ENCODE peak calls at places on chromosomes 5 and 9, in ten cellular contexts. K is BE2C, A is fibroblast of lung, P is stomach, Z is suprapubic skin, U is mucosa of descending colon, O is Panc1, B is tibial artery, I is body of pancreas, E is pancreas. L is an unnamed sample. For H3K4me1 and H3K9me3, the result is how much of the 10 kb centered on the place peaks cover.

GRCh38 chr5:133930061-133930823 is 38.2 kb downstream of the C5orf15 start:
- DNase-seq in K (no peak), A (peak), P (no peak), Z (no peak), U (peak), O (no peak), B (peak), I (no peak), E (no peak), L (peak)

GRCh38 chr5:106269252-106269843 is 1401.4 kb downstream of the EFNA5 start:
- DNase-seq in K (no peak), A (peak), P (no peak), Z (no peak), U (no peak), O (no peak), B (no peak), I (no peak), E (no peak), L (no peak)

GRCh38 chr9:127418037-127418471 is 6.1 kb upstream of the ZNF79 start:
- DNase-seq in K (peak), A (no peak), P (no peak), Z (no peak), U (peak), O (no peak), B (no peak), I (peak), E (no peak), L (peak)

GRCh38 chr5:178435321-178436238 is 154.6 kb downstream of the COL23A1 start:
- DNase-seq in K (no peak), A (no peak), P (no peak), Z (no peak), U (no peak), O (no peak), B (no peak), I (no peak), E (no peak), L (no peak)

GRCh38 chr5:126450388-126450787 is 27.2 kb downstream of the GRAMD2B start:
- DNase-seq in K (no peak), A (peak), P (no peak), Z (no peak), U (no peak), O (no peak), B (no peak), I (no peak), E (no peak), L (peak)

GRCh38 chr9:125532412-125532811 is 174.6 kb downstream of the MAPKAP1 start:
- DNase-seq in K (no peak), A (peak), P (no peak), Z (no peak), U (no peak), O (no peak), B (no peak), I (no peak), E (no peak), L (no peak)

GRCh38 chr9:29866556-29866955 is 2293.3 kb upstream of the C9orf72 start:
- DNase-seq in K (no peak), A (no peak), P (no peak), Z (no peak), U (no peak), O (no peak), B (no peak), I (no peak), E (no peak), L (no peak)

GRCh38 chr9:124012368-124013262 is 1.0 kb downstream of the LHX2 start:
- DNase-seq in K (no peak), A (no peak), P (no peak), Z (no peak), U (no peak), O (no peak), B (no peak), I (no peak), E (no peak), L (no peak)

GRCh38 chr9:85212887-85213286 is 528.9 kb downstream of the AGTPBP1 start:
- DNase-seq in K (no peak), A (peak), P (no peak), Z (no peak), U (peak), O (no peak), B (no peak), I (no peak), E (no peak), L (no peak)

GRCh38 chr5:132269635-132270344 is 12.3 kb downstream of the PDLIM4 start:
- DNase-seq in K (no peak), A (no peak), P (no peak), Z (no peak), U (peak), O (no peak), B (no peak), I (no peak), E (peak), L (no peak)

GRCh38 chr5:132277971-132278964 is 15.9 kb upstream of the SLC22A4 start:
- DNase-seq in K (no peak), A (no peak), P (no peak), Z (peak), U (peak), O (no peak), B (no peak), I (no peak), E (no peak), L (no peak)

GRCh38 chr5:163458778-163459405 is 1.0 kb downstream of the NUDCD2 start:
- DNase-seq in K (no peak), A (no peak), P (no peak), Z (no peak), U (no peak), O (no peak), B (no peak), I (no peak), E (no peak), L (peak)

GRCh38 chr5:132012385-132013005 is 1.0 kb upstream of the ACSL6 start:
- DNase-seq in K (no peak), A (peak), P (peak), Z (peak), U (peak), O (no peak), B (peak), I (peak), E (peak), L (no peak)

GRCh38 chr9:112242147-112242804 is 67.2 kb upstream of the SUSD1 start:
- DNase-seq in K (no peak), A (no peak), P (no peak), Z (no peak), U (no peak), O (no peak), B (no peak), I (no peak), E (no peak), L (no peak)

GRCh38 chr9:111926421-111926875 is 29.8 kb downstream of the UGCG start:
- DNase-seq in K (no peak), A (peak), P (no peak), Z (no peak), U (peak), O (no peak), B (peak), I (no peak), E (peak), L (peak)

GRCh38 chr9:114484854-114485443 is 20.3 kb downstream of the WHRN start:
- DNase-seq in K (no peak), A (peak), P (no peak), Z (no peak), U (peak), O (no peak), B (no peak), I (no peak), E (no peak), L (no peak)

GRCh38 chr9:99197987-99198386 is 23.8 kb downstream of the ALG2 start:
- DNase-seq in K (peak), A (no peak), P (no peak), Z (no peak), U (no peak), O (no peak), B (no peak), I (no peak), E (no peak), L (no peak)

GRCh38 chr5:55031492-55031891 is 7.4 kb downstream of the GZMK start:
- DNase-seq in K (no peak), A (peak), P (no peak), Z (no peak), U (no peak), O (no peak), B (no peak), I (no peak), E (no peak), L (no peak)

GRCh38 chr5:179486596-179487051 is 63.7 kb upstream of the RUFY1 start:
- DNase-seq in K (no peak), A (peak), P (no peak), Z (no peak), U (no peak), O (no peak), B (no peak), I (peak), E (no peak), L (no peak)

GRCh38 chr5:121430538-121430937 is 421.1 kb upstream of the FTMT start:
- DNase-seq in K (no peak), A (peak), P (no peak), Z (no peak), U (no peak), O (no peak), B (no peak), I (no peak), E (no peak), L (no peak)

GRCh38 chr5:73863911-73864310 is 237.9 kb downstream of the ARHGEF28 start:
- DNase-seq in K (no peak), A (no peak), P (no peak), Z (no peak), U (no peak), O (no peak), B (no peak), I (no peak), E (no peak), L (no peak)

GRCh38 chr9:130665431-130666392 is 1.3 kb downstream of the PRDM12 start:
- DNase-seq in K (no peak), A (no peak), P (no peak), Z (no peak), U (no peak), O (no peak), B (no peak), I (no peak), E (no peak), L (no peak)

GRCh38 chr9:97386265-97386633 is 25.6 kb upstream of the TDRD7 start:
- DNase-seq in K (no peak), A (no peak), P (no peak), Z (no peak), U (peak), O (no peak), B (no peak), I (no peak), E (no peak), L (no peak)

GRCh38 chr9:95491543-95492330 is 25.0 kb downstream of the PTCH1 start:
- DNase-seq in K (no peak), A (no peak), P (no peak), Z (no peak), U (no peak), O (no peak), B (no peak), I (no peak), E (no peak), L (peak)

GRCh38 chr5:86865396-86865795 is 247.7 kb downstream of the COX7C start:
- DNase-seq in K (no peak), A (peak), P (no peak), Z (no peak), U (no peak), O (no peak), B (no peak), I (no peak), E (no peak), L (no peak)

GRCh38 chr5:32539981-32540380 is 45.4 kb upstream of the SUB1 start:
- DNase-seq in K (no peak), A (no peak), P (no peak), Z (no peak), U (no peak), O (no peak), B (no peak), I (no peak), E (no peak), L (no peak)

GRCh38 chr9:92120138-92120537 is 4.9 kb upstream of the SPTLC1 start:
- DNase-seq in K (no peak), A (no peak), P (no peak), Z (no peak), U (no peak), O (no peak), B (no peak), I (no peak), E (no peak), L (no peak)

GRCh38 chr9:20551835-20552234 is 70.5 kb downstream of the MLLT3 start:
- DNase-seq in K (no peak), A (no peak), P (no peak), Z (no peak), U (peak), O (no peak), B (no peak), I (no peak), E (no peak), L (peak)

GRCh38 chr5:1008451-1009358 is at the start of gene NKD2:
- DNase-seq in K (peak), A (no peak), P (peak), Z (peak), U (no peak), O (no peak), B (peak), I (peak), E (peak), L (no peak)

GRCh38 chr5:88734983-88735382 is 148.0 kb downstream of the MEF2C start:
- DNase-seq in K (no peak), A (no peak), P (no peak), Z (no peak), U (no peak), O (no peak), B (no peak), I (no peak), E (no peak), L (no peak)

GRCh38 chr5:50564079-50564478 is 102.4 kb upstream of the PARP8 start:
- DNase-seq in K (no peak), A (no peak), P (no peak), Z (no peak), U (no peak), O (no peak), B (no peak), I (no peak), E (no peak), L (no peak)

GRCh38 chr9:34986541-34987047 is 3.0 kb upstream of the DNAJB5 start:
- DNase-seq in K (peak), A (peak), P (no peak), Z (no peak), U (peak), O (no peak), B (no peak), I (peak), E (no peak), L (peak)

DNA sequence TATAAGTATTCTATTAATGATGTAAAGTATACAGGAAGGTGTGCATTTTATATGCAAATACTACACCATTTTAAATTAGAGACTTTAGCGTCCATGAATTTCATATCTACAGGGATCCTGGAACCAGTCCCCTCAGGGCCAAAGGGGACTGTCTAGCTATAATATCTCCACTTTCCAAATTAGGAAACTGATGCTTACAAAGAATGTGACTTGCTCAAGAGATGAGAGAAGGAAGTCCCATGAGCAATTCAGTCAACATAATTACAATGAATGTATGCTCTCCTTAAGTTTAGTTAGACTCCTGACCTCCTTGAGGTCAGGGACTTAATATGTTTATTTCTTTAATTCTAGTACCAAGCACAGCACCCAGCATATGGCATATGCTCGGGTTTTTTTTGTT is 23.7 kb downstream of the NIPBL start:
- DNase-seq in K (no peak), A (no peak), P (no peak), Z (no peak), U (no peak), O (no peak), B (no peak), I (no peak), E (no peak), L (no peak)
- H3K4me1 ChIP-seq in K (under half), A (under half), P (half or more), Z (under half), U (under half), O (under half), B (under half), I (under half), E (under half), L (under half)

GRCh38 chr5:141384471-141385267 is 2.1 kb downstream of the PCDHGA7 start:
- DNase-seq in K (no peak), A (no peak), P (no peak), Z (no peak), U (no peak), O (no peak), B (no peak), I (no peak), E (no peak), L (no peak)

GRCh38 chr5:141393267-141393666 is 834 bp downstream of the PCDHGA8 start:
- DNase-seq in K (no peak), A (no peak), P (no peak), Z (no peak), U (no peak), O (no peak), B (no peak), I (no peak), E (no peak), L (no peak)

GRCh38 chr5:141392429-141393198 is at the start of gene PCDHGA8:
- DNase-seq in K (no peak), A (no peak), P (no peak), Z (no peak), U (no peak), O (no peak), B (no peak), I (no peak), E (no peak), L (no peak)

GRCh38 chr5:141389153-141390042 is 1.9 kb downstream of the PCDHGB4 start:
- DNase-seq in K (no peak), A (no peak), P (no peak), Z (no peak), U (no peak), O (no peak), B (no peak), I (no peak), E (no peak), L (no peak)

GRCh38 chr5:141388661-141389060 is 1.2 kb downstream of the PCDHGB4 start:
- DNase-seq in K (no peak), A (no peak), P (no peak), Z (no peak), U (no peak), O (no peak), B (no peak), I (no peak), E (no peak), L (no peak)
- H3K9me3 ChIP-seq in K (under half), A (under half), P (half or more), Z (half or more), U (half or more), O (under half), B (half or more), I (under half), E (under half), L (under half)

GRCh38 chr5:151155777-151156731 is 1.5 kb downstream of the ANXA6 start:
- DNase-seq in K (peak), A (peak), P (no peak), Z (no peak), U (no peak), O (no peak), B (no peak), I (peak), E (no peak), L (peak)

GRCh38 chr5:151159649-151160373 is 2.2 kb upstream of the ANXA6 start:
- DNase-seq in K (no peak), A (no peak), P (no peak), Z (no peak), U (no peak), O (no peak), B (no peak), I (no peak), E (no peak), L (no peak)

GRCh38 chr5:151156732-151157402 is 712 bp downstream of the ANXA6 start:
- DNase-seq in K (no peak), A (peak), P (no peak), Z (no peak), U (peak), O (no peak), B (no peak), I (peak), E (no peak), L (no peak)

GRCh38 chr5:151158287-151158661 is 695 bp upstream of the ANXA6 start:
- DNase-seq in K (no peak), A (peak), P (no peak), Z (no peak), U (no peak), O (no peak), B (no peak), I (peak), E (peak), L (no peak)

DNA sequence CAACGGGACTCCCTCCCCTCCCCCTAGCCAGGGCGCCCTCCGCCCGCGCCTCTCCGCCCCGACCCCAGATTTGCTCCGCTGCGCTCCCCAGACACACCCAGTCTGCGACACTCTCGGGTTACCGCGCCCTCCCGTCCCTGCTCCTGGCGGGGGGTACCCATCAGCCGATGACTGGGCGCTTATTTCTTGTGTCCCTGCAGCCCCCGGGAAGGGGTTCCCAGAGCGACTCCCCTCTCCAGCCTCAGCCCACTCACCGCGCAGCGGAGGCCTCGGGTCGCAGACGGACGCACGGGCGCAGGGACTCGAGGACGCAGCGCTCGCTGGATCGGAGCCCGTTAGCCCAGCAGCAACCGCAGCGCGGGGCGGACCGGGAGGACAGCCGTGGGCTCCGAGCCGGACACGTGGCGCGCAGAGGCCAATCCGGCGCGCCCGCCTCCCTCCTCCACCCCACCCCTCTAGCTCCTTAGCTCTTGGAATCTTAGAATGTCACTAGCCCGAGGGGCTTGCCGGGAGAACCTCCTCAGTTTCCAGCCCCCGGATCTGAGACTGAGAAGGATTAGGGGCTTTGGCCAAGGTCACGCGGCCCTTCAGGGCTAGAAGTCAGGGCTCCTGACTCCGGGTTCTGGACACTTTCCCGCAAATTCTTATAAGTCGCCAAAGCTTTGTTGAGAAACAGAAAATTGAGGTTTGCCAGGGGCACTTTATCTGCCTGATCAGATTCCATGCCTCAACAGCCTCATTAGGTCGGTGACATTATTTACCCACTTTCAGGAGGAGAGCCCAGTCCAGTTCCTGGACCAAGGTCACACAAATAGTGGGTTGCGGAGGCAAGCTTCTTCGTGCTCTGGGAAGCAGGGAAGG is at the start of gene ANXA6:
- DNase-seq in K (peak), A (peak), P (peak), Z (peak), U (peak), O (no peak), B (peak), I (peak), E (peak), L (peak)
- H3K4me1 ChIP-seq in K (under half), A (under half), P (half or more), Z (under half), U (under half), O (under half), B (under half), I (under half), E (under half), L (half or more)

GRCh38 chr9:37451628-37452027 is 13.6 kb downstream of the ZBTB5 start:
- DNase-seq in K (no peak), A (no peak), P (no peak), Z (no peak), U (no peak), O (no peak), B (no peak), I (no peak), E (no peak), L (no peak)
- H3K9me3 ChIP-seq in K (under half), A (under half), P (under half), Z (under half), U (under half), O (under half), B (under half), I (under half), E (under half), L (under half)

GRCh38 chr9:33109850-33110595 is 33.5 kb upstream of the SMU1 start:
- DNase-seq in K (no peak), A (no peak), P (no peak), Z (no peak), U (no peak), O (no peak), B (no peak), I (no peak), E (no peak), L (no peak)

GRCh38 chr9:33112099-33112498 is 35.6 kb upstream of the SMU1 start:
- DNase-seq in K (no peak), A (no peak), P (no peak), Z (no peak), U (no peak), O (no peak), B (no peak), I (no peak), E (no peak), L (no peak)

GRCh38 chr9:33109097-33109496 is 32.6 kb upstream of the SMU1 start:
- DNase-seq in K (no peak), A (no peak), P (no peak), Z (no peak), U (no peak), O (no peak), B (no peak), I (no peak), E (no peak), L (no peak)

GRCh38 chr9:33111621-33112020 is 35.1 kb upstream of the SMU1 start:
- DNase-seq in K (no peak), A (no peak), P (no peak), Z (no peak), U (no peak), O (no peak), B (no peak), I (no peak), E (no peak), L (no peak)

GRCh38 chr9:33110686-33111085 is 34.2 kb upstream of the SMU1 start:
- DNase-seq in K (no peak), A (no peak), P (no peak), Z (no peak), U (no peak), O (no peak), B (no peak), I (no peak), E (no peak), L (no peak)
- H3K4me1 ChIP-seq in K (under half), A (under half), P (under half), Z (under half), U (under half), O (under half), B (under half), I (under half), E (under half), L (under half)

L was measured in CD4-positive, CD25-positive, alpha-beta regulatory T cell.